ENCODE peak calls at places on chromosomes 4 and X, in six cellular contexts. T is fibroblast of pulmonary artery; F is neural crest cell; J is activated CD8-positive, alpha-beta memory T cell treated with anti-CD3 and anti-CD28 coated beads, Interleukin-2, amount 50 U/mL, for 4 hours; U is WTC11; V is IMR-90. R is an unnamed sample.

GRCh38 chrX:49186125-49187027 is at the start of gene PRICKLE3:
- DNase-seq in T (peak; percentile 46), F (peak; percentile 50), J (peak; percentile 75), U (peak; percentile 82), V (peak; percentile 29), R (peak; percentile 67)

GRCh38 chrX:143988356-143988755 is 104.5 kb downstream of the UBE2NL start:
- DNase-seq in T (peak; percentile 0), F (no peak), J (no peak), U (no peak), V (no peak), R (no peak)

GRCh38 chr4:3257691-3258482 is 8.9 kb downstream of the MSANTD1 start:
- DNase-seq in T (peak; percentile 15), F (no peak), J (no peak), U (peak; percentile 7), V (peak; percentile 74), R (no peak)

GRCh38 chrX:131577433-131577832 is 33.6 kb downstream of the OR13H1 start:
- DNase-seq in T (no peak), F (no peak), J (no peak), U (no peak), V (no peak), R (no peak)

GRCh38 chr4:76655566-76656479 is 220.8 kb downstream of the SHROOM3 start:
- DNase-seq in T (no peak), F (no peak), J (no peak), U (no peak), V (no peak), R (no peak)

GRCh38 chrX:65997978-65998717 is 41.7 kb downstream of the VSIG4 start:
- DNase-seq in T (no peak), F (no peak), J (no peak), U (no peak), V (no peak), R (no peak)

GRCh38 chr4:185787926-185788679 is 23.9 kb downstream of the SORBS2 start:
- DNase-seq in T (no peak), F (no peak), J (no peak), U (no peak), V (no peak), R (no peak)

GRCh38 chr4:139219450-139220055 is 42.5 kb upstream of the ELF2 start:
- DNase-seq in T (no peak), F (no peak), J (no peak), U (no peak), V (no peak), R (no peak)

GRCh38 chrX:152895724-152896420 is 2.0 kb upstream of the ZNF185 start:
- DNase-seq in T (no peak), F (no peak), J (no peak), U (no peak), V (no peak), R (no peak)

GRCh38 chr4:14855719-14856075 is 146.6 kb upstream of the CPEB2 start:
- DNase-seq in T (no peak), F (no peak), J (no peak), U (no peak), V (no peak), R (no peak)

GRCh38 chr4:128346054-128346716 is 58.6 kb upstream of the PGRMC2 start:
- DNase-seq in T (peak; percentile 20), F (no peak), J (no peak), U (no peak), V (no peak), R (no peak)

GRCh38 chrX:109485470-109486340 is 3.8 kb upstream of the GUCY2F start:
- DNase-seq in T (peak; percentile 77), F (peak; percentile 76), J (peak; percentile 60), U (peak; percentile 33), V (peak; percentile 66), R (peak; percentile 80)

GRCh38 chr4:171378323-171378722 is 434.9 kb upstream of the GALNTL6 start:
- DNase-seq in T (no peak), F (no peak), J (no peak), U (no peak), V (no peak), R (no peak)

R was measured in HAP-1.